ENCODE peak calls at places on chromosomes 7 and 10, in eight cellular contexts. Q is astrocyte; R is anterior cingulate cortex; A is GM23248; M is AG04450; D is activated effector memory CD4-positive, alpha-beta T cell treated with anti-CD3 and anti-CD28 coated beads, Interleukin-2, amount 50 U/mL, for 16 hours; I is foreskin melanocyte; B is DMS 273 treated with DMSO at 0.1 percent for 48 hours. H is an unnamed sample.
A peak's percentile ranks its signal among the peaks of the same experiment; 100 is the strongest.

GRCh38 chr10:31838065-31838464 is 90.6 kb downstream of the ARHGAP12 start:
- DNase-seq in Q (no peak), I (no peak), A (no peak), R (no peak), B (no peak), M (no peak), D (no peak), H (no peak)

GRCh38 chr7:151376218-151376902 is 33.5 kb downstream of the WDR86 start:
- DNase-seq in B (no peak), Q (no peak), D (peak; percentile 50), A (no peak), M (no peak), I (no peak), R (no peak), H (no peak)

GRCh38 chr7:106223156-106223555 is 61.6 kb downstream of the NAMPT start:
- DNase-seq in R (no peak), Q (no peak), A (no peak), D (no peak), M (no peak), B (no peak), I (no peak), H (no peak)

GRCh38 chr10:125607689-125608290 is 75.2 kb downstream of the TEX36 start:
- DNase-seq in Q (no peak), B (no peak), D (no peak), I (no peak), M (no peak), R (no peak), A (no peak), H (no peak)

GRCh38 chr10:78732381-78732780 is 336.4 kb upstream of the ZMIZ1 start:
- DNase-seq in D (no peak), A (no peak), R (no peak), Q (no peak), I (no peak), B (no peak), M (no peak), H (no peak)

GRCh38 chr10:102299873-102300272 is 54.5 kb downstream of the GBF1 start:
- DNase-seq in R (no peak), D (no peak), I (no peak), A (peak; percentile 82), B (no peak), M (no peak), Q (peak; percentile 88), H (no peak)

GRCh38 chr10:16611037-16611436 is 89.4 kb upstream of the C1QL3 start:
- DNase-seq in Q (no peak), B (no peak), M (no peak), D (no peak), I (no peak), R (no peak), A (no peak), H (no peak)

GRCh38 chr7:116524609-116525297 is at the start of gene CAV1:
- DNase-seq in Q (peak; percentile 87), I (no peak), A (peak; percentile 98), B (no peak), R (no peak), D (peak; percentile 70), M (peak; percentile 81), H (peak; percentile 89)

GRCh38 chr7:35537067-35538023 is 157.6 kb downstream of the HERPUD2 start:
- DNase-seq in Q (peak; percentile 33), A (peak; percentile 84), R (peak; percentile 4), I (peak; percentile 47), M (peak; percentile 18), B (peak; percentile 47), D (peak; percentile 92), H (peak; percentile 66)

GRCh38 chr10:88995156-88995876 is 4.7 kb downstream of the FAS start:
- DNase-seq in I (no peak), B (no peak), D (no peak), Q (no peak), A (no peak), M (no peak), R (no peak), H (no peak)

GRCh38 chr7:55467047-55467593 is 102.0 kb downstream of the LANCL2 start:
- DNase-seq in A (no peak), I (no peak), Q (no peak), B (no peak), M (no peak), R (no peak), D (no peak), H (no peak)

GRCh38 chr10:73841526-73842285 is 30.3 kb upstream of the NDST2 start:
- DNase-seq in A (peak; percentile 79), D (no peak), I (no peak), Q (no peak), B (no peak), R (no peak), M (no peak), H (no peak)

GRCh38 chr7:42090056-42090455 is 147.0 kb downstream of the GLI3 start:
- DNase-seq in B (no peak), Q (no peak), D (no peak), A (no peak), M (no peak), I (no peak), R (no peak), H (no peak)